ENCODE peak calls at places on chromosomes 13 and 19, in eight cellular contexts. A, T, W, H, O, K, X and D are unnamed samples.

GRCh38 chr13:33367931-33368330 is 82.4 kb upstream of the STARD13 start:
- DNase-seq in A (no peak), T (no peak), W (no peak), H (peak; percentile 58), O (no peak), K (no peak), X (no peak), D (no peak)

GRCh38 chr13:45108716-45109706 is 11.3 kb upstream of the GTF2F2 start:
- DNase-seq in A (no peak), T (no peak), W (no peak), H (no peak), O (peak; percentile 55), K (peak; percentile 29), X (no peak), D (no peak)

GRCh38 chr13:50644081-50644871 is 199.2 kb downstream of the DLEU7 start:
- DNase-seq in A (no peak), T (no peak), W (no peak), H (no peak), O (no peak), K (no peak), X (no peak), D (no peak)

GRCh38 chr13:112842343-112842856 is 126.6 kb upstream of the MCF2L start:
- DNase-seq in A (peak; percentile 31), T (no peak), W (no peak), H (no peak), O (no peak), K (no peak), X (no peak), D (peak; percentile 31)

GRCh38 chr13:33355470-33355869 is 69.9 kb upstream of the STARD13 start:
- DNase-seq in A (peak; percentile 50), T (peak; percentile 71), W (no peak), H (no peak), O (no peak), K (no peak), X (no peak), D (no peak)

GRCh38 chr19:44875666-44876418 is 15.2 kb upstream of the TOMM40 start:
- DNase-seq in A (no peak), T (no peak), W (no peak), H (no peak), O (no peak), K (peak; percentile 64), X (no peak), D (no peak)

GRCh38 chr19:48965033-48965805 is at the start of gene FTL:
- DNase-seq in A (peak; percentile 98), T (peak; percentile 99), W (peak; percentile 100), H (peak; percentile 99), O (peak; percentile 96), K (peak; percentile 98), X (peak; percentile 99), D (peak; percentile 98)

GRCh38 chr19:46648070-46648960 is 12.3 kb upstream of the GNG8 start:
- DNase-seq in A (no peak), T (no peak), W (no peak), H (no peak), O (no peak), K (no peak), X (no peak), D (no peak)

GRCh38 chr19:55255618-55256423 is 3.0 kb downstream of the PPP6R1 start:
- DNase-seq in A (no peak), T (no peak), W (no peak), H (peak; percentile 46), O (no peak), K (peak; percentile 42), X (peak; percentile 58), D (no peak)

GRCh38 chr13:67619346-67619745 is 389.2 kb upstream of the PCDH9 start:
- DNase-seq in A (no peak), T (no peak), W (no peak), H (no peak), O (no peak), K (no peak), X (no peak), D (no peak)

GRCh38 chr19:6047741-6048231 is 62.5 kb downstream of the RFX2 start:
- DNase-seq in A (no peak), T (no peak), W (peak; percentile 87), H (no peak), O (peak; percentile 77), K (no peak), X (peak; percentile 58), D (no peak)

GRCh38 chr19:23571175-23571574 is 115.8 kb downstream of the ZNF675 start:
- DNase-seq in A (no peak), T (no peak), W (no peak), H (no peak), O (no peak), K (no peak), X (no peak), D (no peak)

GRCh38 chr13:42275506-42275905 is 3.6 kb downstream of the AKAP11 start:
- DNase-seq in A (no peak), T (no peak), W (no peak), H (no peak), O (no peak), K (no peak), X (no peak), D (no peak)

GRCh38 chr19:42129399-42130253 is 2.6 kb downstream of the POU2F2 start:
- DNase-seq in A (peak; percentile 31), T (no peak), W (no peak), H (peak; percentile 29), O (no peak), K (peak; percentile 75), X (no peak), D (no peak)

GRCh38 chr13:41064493-41064892 is 3.2 kb downstream of the WBP4 start:
- DNase-seq in A (no peak), T (no peak), W (no peak), H (no peak), O (no peak), K (no peak), X (no peak), D (no peak)

DNA sequence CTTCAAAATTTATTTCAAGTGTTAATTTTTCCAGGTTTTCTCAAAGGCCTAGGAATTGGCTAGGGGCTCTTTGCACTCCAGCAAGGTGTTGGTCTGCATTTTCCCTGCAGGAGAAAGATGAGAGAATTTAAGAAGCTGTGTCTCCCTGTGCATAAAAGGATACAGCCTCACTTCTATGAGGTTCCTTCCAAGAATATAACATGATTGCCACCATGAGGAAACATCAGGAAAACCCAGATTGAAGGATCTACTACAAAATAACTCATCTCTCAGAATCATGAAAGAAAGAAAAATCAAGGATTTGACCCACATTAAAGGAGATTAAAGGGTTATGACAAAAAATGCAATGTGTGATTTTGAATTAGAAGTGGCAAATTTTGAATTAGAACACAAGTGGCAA is 69.9 kb downstream of the RUBCNL start:
- DNase-seq in A (no peak), T (no peak), W (no peak), H (no peak), O (no peak), K (no peak), X (no peak), D (no peak)
- TF ChIP-seq EP300 in A (no peak), T (no peak), W (no peak), H (no peak), O (no peak), K (no peak), X (no peak), D (no peak)

DNA sequence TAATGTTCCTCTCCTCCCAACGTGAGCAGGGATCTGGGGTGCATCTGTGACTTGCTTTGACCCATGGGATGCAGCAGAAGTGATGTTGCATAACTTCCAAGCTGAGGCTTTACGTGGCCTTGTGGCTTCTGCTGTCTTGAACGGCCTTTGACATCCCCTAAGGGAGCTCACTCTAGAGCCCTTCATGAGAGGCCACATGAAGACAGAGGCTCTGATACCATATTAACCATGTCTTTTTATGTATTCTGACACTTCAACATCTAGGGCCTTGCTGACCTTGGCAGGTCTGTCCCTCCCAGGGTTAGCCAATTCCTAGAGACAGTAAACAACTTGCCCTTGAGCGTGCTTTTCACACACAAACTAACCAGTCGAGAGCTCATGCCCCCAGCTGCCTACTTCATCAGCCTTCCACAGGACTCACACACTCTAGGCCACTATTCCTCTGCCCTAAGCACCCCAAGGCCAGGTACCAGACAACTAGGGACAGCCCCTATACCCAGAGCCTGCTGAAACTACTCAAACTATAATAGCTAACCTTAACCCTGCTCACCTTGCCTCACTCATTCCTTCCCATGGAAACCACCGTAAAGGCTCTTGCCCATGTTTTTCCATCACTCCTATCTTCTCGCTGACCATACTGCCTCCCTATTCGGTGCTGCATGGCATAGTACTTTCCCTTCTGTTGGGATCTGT is 45.4 kb downstream of the CCDC70 start:
- DNase-seq in A (no peak), T (no peak), W (no peak), H (no peak), O (no peak), K (no peak), X (no peak), D (no peak)
- H3K27ac ChIP-seq in A (no peak overlapping the region), T (no peak overlapping the region), W (no peak overlapping the region), H (no peak overlapping the region), O (no peak overlapping the region), K (no peak overlapping the region), X (no peak overlapping the region), D (no peak overlapping the region)

GRCh38 chr13:29524641-29525040 is 70.8 kb downstream of the SLC7A1 start:
- DNase-seq in A (no peak), T (no peak), W (no peak), H (no peak), O (no peak), K (no peak), X (no peak), D (no peak)

GRCh38 chr13:29521336-29521735 is 74.2 kb downstream of the SLC7A1 start:
- DNase-seq in A (no peak), T (no peak), W (no peak), H (no peak), O (no peak), K (no peak), X (no peak), D (no peak)

GRCh38 chr13:29522044-29522685 is 73.3 kb downstream of the SLC7A1 start:
- DNase-seq in A (peak; percentile 79), T (no peak), W (no peak), H (no peak), O (no peak), K (no peak), X (no peak), D (peak; percentile 51)

GRCh38 chr13:29524176-29524575 is 71.3 kb downstream of the SLC7A1 start:
- DNase-seq in A (peak; percentile 34), T (no peak), W (no peak), H (no peak), O (no peak), K (no peak), X (no peak), D (no peak)

GRCh38 chr13:29523199-29523931 is 72.1 kb downstream of the SLC7A1 start:
- DNase-seq in A (peak; percentile 63), T (no peak), W (no peak), H (no peak), O (no peak), K (no peak), X (no peak), D (no peak)
- TF ChIP-seq EP300 in A (no peak), T (no peak), W (no peak), H (no peak), O (no peak), K (no peak), X (no peak), D (no peak)

DNA sequence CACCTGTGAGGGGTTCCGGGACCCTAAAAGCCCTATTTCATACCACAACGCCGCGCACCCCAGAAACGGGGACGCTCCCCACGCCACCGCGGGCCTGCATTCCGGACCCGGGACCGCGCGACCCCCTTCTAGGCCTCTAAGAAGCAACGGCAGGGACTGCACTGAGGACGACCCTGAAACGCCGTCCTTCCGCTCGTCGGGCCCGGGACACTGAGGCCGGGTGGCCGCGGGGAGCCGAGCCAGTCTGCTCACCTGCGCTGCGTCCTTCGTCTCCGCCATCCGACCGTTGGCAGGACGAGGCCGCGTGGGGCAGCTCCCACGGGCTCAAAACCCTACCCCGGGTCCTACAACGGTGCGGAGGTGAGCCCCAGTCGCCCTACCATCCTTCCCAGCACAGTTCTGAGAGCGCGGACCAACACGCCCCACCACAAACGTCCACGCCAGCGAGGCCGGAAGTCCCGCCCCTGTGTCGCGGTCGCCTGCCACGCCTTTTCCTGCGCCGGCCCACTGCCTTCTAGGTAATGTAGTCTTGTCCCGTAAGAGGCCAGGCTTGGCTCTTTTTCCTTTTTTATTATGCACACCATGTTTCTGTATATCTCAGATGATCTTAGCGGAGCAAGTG is at the start of gene ZNF550:
- DNase-seq in A (peak; percentile 87), T (peak; percentile 94), W (peak; percentile 97), H (peak; percentile 92), O (peak; percentile 89), K (peak; percentile 92), X (peak; percentile 93), D (peak; percentile 91)
- H3K27ac ChIP-seq in A (peak within 1 kb of the TSS; percentile 65), T (peak within 1 kb of the TSS; percentile 78), W (peak within 1 kb of the TSS; percentile 76), H (peak within 1 kb of the TSS; percentile 79), O (peak within 1 kb of the TSS; percentile 67), K (peak within 1 kb of the TSS; percentile 71), X (peak within 1 kb of the TSS; percentile 67), D (peak within 1 kb of the TSS; percentile 52)